ENCODE peak calls at places on chromosome 20, in five cellular contexts. C is amygdala, Q is lung, H is GM12892, O is SIG-M5. E is an unnamed sample.

GRCh38 chr20:2767768-2768631 is 32.4 kb downstream of the CPXM1 start:
- DNase-seq in H (no peak), C (no peak), Q (peak; percentile 89), O (no peak), E (no peak)

GRCh38 chr20:20407891-20408805 is 40.2 kb downstream of the INSM1 start:
- DNase-seq in H (no peak), C (no peak), O (no peak), Q (no peak), E (peak; percentile 24)

GRCh38 chr20:3235661-3236324 is 3.2 kb downstream of the SLC4A11 start:
- DNase-seq in C (no peak), Q (no peak), O (no peak), H (no peak), E (no peak)

GRCh38 chr20:33554914-33555420 is 65.1 kb downstream of the CBFA2T2 start:
- DNase-seq in H (peak; percentile 33), C (no peak), Q (no peak), O (no peak), E (peak; percentile 94)

GRCh38 chr20:9989066-9989724 is 45.6 kb upstream of the ANKEF1 start:
- DNase-seq in H (no peak), C (no peak), Q (no peak), O (peak; percentile 70), E (peak; percentile 61)

GRCh38 chr20:35616465-35617396 is 1.1 kb downstream of the SPAG4 start:
- DNase-seq in Q (peak; percentile 87), H (peak; percentile 88), O (no peak), C (peak; percentile 11), E (peak; percentile 93)

GRCh38 chr20:14707865-14708574 is 370.6 kb upstream of the FLRT3 start:
- DNase-seq in Q (no peak), C (no peak), O (no peak), H (no peak), E (no peak)

GRCh38 chr20:64112691-64113443 is 5.5 kb upstream of the NPBWR2 start:
- DNase-seq in O (no peak), C (no peak), Q (no peak), H (no peak), E (no peak)

GRCh38 chr20:63619505-63619904 is 7.4 kb downstream of the GMEB2 start:
- DNase-seq in C (no peak), O (no peak), H (no peak), Q (no peak), E (no peak)

GRCh38 chr20:32316667-32317066 is 39.2 kb downstream of the KIF3B start:
- DNase-seq in Q (no peak), O (no peak), H (no peak), C (no peak), E (no peak)

GRCh38 chr20:10242166-10242565 is 23.5 kb downstream of the SNAP25 start:
- DNase-seq in C (no peak), Q (no peak), O (no peak), H (no peak), E (no peak)

GRCh38 chr20:6560978-6561377 is 206.5 kb upstream of the BMP2 start:
- DNase-seq in Q (no peak), O (no peak), H (no peak), C (no peak), E (peak; percentile 82)

GRCh38 chr20:775679-776135 is 7.4 kb upstream of the SLC52A3 start:
- DNase-seq in C (no peak), H (no peak), O (no peak), Q (no peak), E (no peak)

GRCh38 chr20:61047515-61047914 is 204.5 kb upstream of the CDH4 start:
- DNase-seq in Q (no peak), C (no peak), H (no peak), O (no peak), E (no peak)

GRCh38 chr20:14178528-14178927 is 158.9 kb downstream of the FLRT3 start:
- DNase-seq in H (no peak), C (no peak), Q (no peak), O (no peak), E (no peak)

GRCh38 chr20:36063916-36064660 is 90.5 kb upstream of the EPB41L1 start:
- DNase-seq in O (no peak), C (no peak), H (no peak), Q (no peak), E (no peak)

GRCh38 chr20:44442298-44443070 is 33.2 kb upstream of the TTPAL start:
- DNase-seq in O (no peak), Q (no peak), H (no peak), C (no peak), E (peak; percentile 66)

GRCh38 chr20:31708839-31709534 is 13.7 kb downstream of the BCL2L1 start:
- DNase-seq in C (no peak), Q (no peak), H (no peak), O (no peak), E (no peak)

GRCh38 chr20:46826343-46826984 is 68.2 kb upstream of the EYA2 start:
- DNase-seq in O (no peak), Q (no peak), H (no peak), C (no peak), E (no peak)

GRCh38 chr20:41776450-41776849 is 158.3 kb upstream of the CHD6 start:
- DNase-seq in Q (no peak), H (no peak), O (no peak), C (no peak), E (no peak)

GRCh38 chr20:3786126-3786484 is 435 bp downstream of the CENPB start:
- DNase-seq in O (no peak), Q (no peak), C (no peak), H (peak; percentile 50), E (peak; percentile 42)

GRCh38 chr20:58241766-58242465 is 13.5 kb upstream of the ANKRD60 start:
- DNase-seq in Q (no peak), H (no peak), O (no peak), C (no peak), E (no peak)

GRCh38 chr20:3752386-3752759 is 15.2 kb downstream of the ADISSP start:
- DNase-seq in O (no peak), H (no peak), Q (no peak), C (no peak), E (no peak)

GRCh38 chr20:25054995-25055629 is 2.8 kb downstream of the ACSS1 start:
- DNase-seq in C (no peak), Q (no peak), H (no peak), O (no peak), E (peak; percentile 2)

GRCh38 chr20:41276317-41276751 is 41.2 kb downstream of the ZHX3 start:
- DNase-seq in C (no peak), H (no peak), Q (no peak), O (no peak), E (no peak)

GRCh38 chr20:25021336-25021735 is 28.8 kb upstream of the APMAP start:
- DNase-seq in O (no peak), Q (no peak), C (no peak), H (no peak), E (no peak)

GRCh38 chr20:51420111-51420510 is 122.4 kb downstream of the NFATC2 start:
- DNase-seq in H (no peak), Q (no peak), C (no peak), O (no peak), E (no peak)

GRCh38 chr20:35091808-35092523 is 641 bp downstream of the TRPC4AP start:
- DNase-seq in Q (no peak), H (no peak), C (no peak), O (no peak), E (peak; percentile 60)

GRCh38 chr20:16613954-16614353 is 40.7 kb upstream of the KIF16B start:
- DNase-seq in O (no peak), H (no peak), C (no peak), Q (no peak), E (no peak)

GRCh38 chr20:31573555-31574295 is 31.4 kb upstream of the ID1 start:
- DNase-seq in H (no peak), O (no peak), Q (peak; percentile 57), C (no peak), E (no peak)

GRCh38 chr20:35776513-35777101 is 4.8 kb downstream of the PHF20 start:
- DNase-seq in C (no peak), H (no peak), Q (no peak), O (no peak), E (peak; percentile 73)

GRCh38 chr20:58374906-58375760 is 13.9 kb upstream of the VAPB start:
- DNase-seq in C (no peak), Q (no peak), O (no peak), H (no peak), E (no peak)

GRCh38 chr20:25005220-25005619 is 12.7 kb upstream of the APMAP start:
- DNase-seq in H (no peak), C (no peak), Q (no peak), O (no peak), E (no peak)

GRCh38 chr20:42873259-42873658 is 316.4 kb downstream of the PTPRT start:
- DNase-seq in O (no peak), H (no peak), Q (no peak), C (no peak), E (no peak)

GRCh38 chr20:36085686-36086267 is 68.8 kb upstream of the EPB41L1 start:
- DNase-seq in Q (peak; percentile 58), C (no peak), H (no peak), O (no peak), E (peak; percentile 82)

GRCh38 chr20:33273117-33273851 is 9.7 kb upstream of the BPIFB1 start:
- DNase-seq in O (no peak), C (no peak), H (no peak), Q (no peak), E (no peak)

GRCh38 chr20:47225458-47225857 is 131.0 kb downstream of the ZMYND8 start:
- DNase-seq in Q (no peak), H (no peak), C (no peak), O (no peak), E (no peak)